ENCODE peak calls at places on chromosomes 3 and 15, in seven cellular contexts. N is stomach, L is A549, E is sigmoid colon, C is esophagus muscularis mucosa, F is H1, Y is upper lobe of left lung. U is an unnamed sample. For H3K4me1, the result is how much of the 10 kb centered on the place peaks cover.

GRCh38 chr15:92820233-92821021 is 79.7 kb upstream of the CHD2 start:
- DNase-seq in N (peak), E (peak), C (peak), Y (peak), L (peak), F (peak), U (peak)

GRCh38 chr3:40718681-40719080 is 193.9 kb downstream of the ZNF621 start:
- DNase-seq in C (no peak), E (no peak), Y (no peak), L (no peak), N (no peak), F (no peak), U (no peak)

GRCh38 chr3:9351709-9352126 is 11.1 kb upstream of the THUMPD3 start:
- DNase-seq in N (no peak), L (no peak), E (no peak), F (no peak), Y (no peak), C (no peak), U (no peak)

GRCh38 chr3:56980798-56981390 is 79.6 kb upstream of the SPATA12 start:
- DNase-seq in L (peak), F (no peak), C (no peak), N (peak), Y (peak), E (no peak), U (no peak)

GRCh38 chr3:133437391-133438093 is 37.7 kb downstream of the BFSP2 start:
- DNase-seq in L (peak), Y (no peak), F (no peak), C (no peak), N (no peak), E (no peak), U (no peak)

GRCh38 chr3:160856450-160856849 is 100.4 kb downstream of the PPM1L start:
- DNase-seq in N (no peak), E (no peak), C (no peak), L (no peak), Y (no peak), F (no peak), U (no peak)

GRCh38 chr3:65830948-65831732 is 207.6 kb downstream of the MAGI1 start:
- DNase-seq in E (no peak), C (no peak), L (no peak), Y (no peak), N (no peak), F (no peak), U (no peak)

GRCh38 chr3:34864011-34864410 is 775.3 kb upstream of the ARPP21 start:
- DNase-seq in C (no peak), F (no peak), E (no peak), Y (no peak), N (no peak), L (no peak), U (no peak)

GRCh38 chr15:62844564-62845235 is 197.8 kb upstream of the TPM1 start:
- DNase-seq in F (no peak), L (no peak), C (no peak), E (peak), Y (no peak), N (no peak), U (no peak)

GRCh38 chr3:49799761-49800160 is at the start of gene CDHR4:
- DNase-seq in F (no peak), C (no peak), E (no peak), L (peak), Y (no peak), N (no peak), U (no peak)

GRCh38 chr3:164452707-164453106 is 625.6 kb downstream of the SI start:
- DNase-seq in L (no peak), N (no peak), F (no peak), E (no peak), C (no peak), Y (no peak), U (no peak)

GRCh38 chr3:127731546-127731945 is 58.8 kb downstream of the ABTB1 start:
- DNase-seq in C (no peak), Y (no peak), L (no peak), N (no peak), E (no peak), F (no peak), U (no peak)

GRCh38 chr3:32411442-32411841 is 19.8 kb downstream of the CMTM7 start:
- DNase-seq in F (no peak), Y (no peak), N (no peak), E (no peak), C (no peak), L (no peak), U (no peak)

GRCh38 chr15:54083501-54083900 is 105.3 kb downstream of the UNC13C start:
- DNase-seq in E (no peak), L (no peak), F (no peak), N (no peak), C (no peak), Y (no peak), U (no peak)

GRCh38 chr3:16338124-16338523 is 73.1 kb downstream of the OXNAD1 start:
- DNase-seq in Y (peak), L (no peak), C (no peak), E (no peak), F (no peak), N (peak), U (no peak)

GRCh38 chr3:56960234-56960917 is 100.1 kb upstream of the SPATA12 start:
- DNase-seq in Y (no peak), N (no peak), F (no peak), C (no peak), L (no peak), E (no peak), U (no peak)

GRCh38 chr15:49712846-49713450 is 92.1 kb downstream of the DTWD1 start:
- DNase-seq in C (no peak), L (no peak), F (no peak), Y (no peak), E (no peak), N (no peak), U (no peak)

GRCh38 chr15:80068578-80068977 is 9.1 kb downstream of the ZFAND6 start:
- DNase-seq in N (no peak), L (no peak), F (no peak), C (no peak), Y (no peak), E (no peak), U (no peak)

GRCh38 chr3:40847571-40847992 is 322.8 kb downstream of the ZNF621 start:
- DNase-seq in E (no peak), F (no peak), C (no peak), L (no peak), N (no peak), Y (no peak), U (peak)

GRCh38 chr3:27767000-27767399 is 44.9 kb upstream of the EOMES start:
- DNase-seq in Y (no peak), L (no peak), N (no peak), E (no peak), F (no peak), C (no peak), U (no peak)
- H3K4me1 ChIP-seq in Y (under half), L (under half), N (under half), E (under half), F (under half), C (under half), U (under half)

DNA sequence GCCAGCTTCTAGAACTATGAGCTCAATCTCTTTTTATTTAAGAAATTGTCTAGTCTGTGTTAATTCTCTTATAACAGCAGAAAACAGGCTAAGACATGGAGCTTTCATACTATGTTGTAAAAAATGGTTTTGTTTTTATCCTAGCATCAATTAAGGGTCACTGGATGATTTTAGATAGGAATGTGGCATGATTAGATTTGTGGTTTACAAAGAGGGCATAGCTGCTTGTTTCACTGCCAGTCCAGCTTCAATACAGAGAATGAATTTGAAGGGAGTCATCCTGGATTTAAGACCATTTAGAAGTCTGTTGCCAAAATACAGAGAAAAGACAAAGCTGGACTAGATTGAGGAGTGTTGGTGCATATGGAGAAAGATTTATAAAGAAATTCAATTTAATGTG is 532.6 kb upstream of the CCDC54 start:
- DNase-seq in E (no peak), F (no peak), Y (no peak), N (no peak), L (no peak), C (no peak), U (no peak)
- TF ChIP-seq EP300 in E (no peak), F (no peak), Y (no peak), N (no peak), L (no peak), C (no peak), U (no peak)

GRCh38 chr3:170204023-170204472 is 18.2 kb upstream of the PRKCI start:
- DNase-seq in N (no peak), C (no peak), L (no peak), Y (no peak), F (no peak), E (no peak), U (no peak)

GRCh38 chr3:170201527-170201926 is 20.0 kb upstream of the PHC3 start:
- DNase-seq in L (no peak), Y (no peak), F (no peak), C (no peak), N (no peak), E (no peak), U (no peak)

GRCh38 chr3:170205302-170205701 is 16.9 kb upstream of the PRKCI start:
- DNase-seq in L (no peak), E (no peak), C (no peak), N (no peak), Y (no peak), F (no peak), U (no peak)

GRCh38 chr3:170204509-170204908 is 17.7 kb upstream of the PRKCI start:
- DNase-seq in L (no peak), C (no peak), Y (no peak), E (no peak), N (no peak), F (no peak), U (no peak)

GRCh38 chr3:170203457-170203856 is 18.8 kb upstream of the PRKCI start:
- DNase-seq in F (no peak), N (no peak), Y (no peak), L (no peak), E (no peak), C (no peak), U (no peak)
- H3K4me1 ChIP-seq in F (under half), N (under half), Y (under half), L (under half), E (under half), C (under half), U (under half)

GRCh38 chr15:68022061-68022460 is 32.1 kb upstream of the PIAS1 start:
- DNase-seq in C (no peak), N (no peak), E (peak), F (no peak), L (no peak), Y (peak), U (no peak)
- TF ChIP-seq EP300 in C (no peak), N (peak), E (peak), F (no peak), L (no peak), Y (peak), U (no peak)

GRCh38 chr3:11587766-11588165 is 55.9 kb downstream of the VGLL4 start:
- DNase-seq in N (no peak), Y (no peak), L (no peak), F (no peak), C (no peak), E (no peak), U (no peak)
- H3K4me1 ChIP-seq in N (half or more), Y (half or more), L (under half), F (under half), C (half or more), E (under half), U (half or more)

DNA sequence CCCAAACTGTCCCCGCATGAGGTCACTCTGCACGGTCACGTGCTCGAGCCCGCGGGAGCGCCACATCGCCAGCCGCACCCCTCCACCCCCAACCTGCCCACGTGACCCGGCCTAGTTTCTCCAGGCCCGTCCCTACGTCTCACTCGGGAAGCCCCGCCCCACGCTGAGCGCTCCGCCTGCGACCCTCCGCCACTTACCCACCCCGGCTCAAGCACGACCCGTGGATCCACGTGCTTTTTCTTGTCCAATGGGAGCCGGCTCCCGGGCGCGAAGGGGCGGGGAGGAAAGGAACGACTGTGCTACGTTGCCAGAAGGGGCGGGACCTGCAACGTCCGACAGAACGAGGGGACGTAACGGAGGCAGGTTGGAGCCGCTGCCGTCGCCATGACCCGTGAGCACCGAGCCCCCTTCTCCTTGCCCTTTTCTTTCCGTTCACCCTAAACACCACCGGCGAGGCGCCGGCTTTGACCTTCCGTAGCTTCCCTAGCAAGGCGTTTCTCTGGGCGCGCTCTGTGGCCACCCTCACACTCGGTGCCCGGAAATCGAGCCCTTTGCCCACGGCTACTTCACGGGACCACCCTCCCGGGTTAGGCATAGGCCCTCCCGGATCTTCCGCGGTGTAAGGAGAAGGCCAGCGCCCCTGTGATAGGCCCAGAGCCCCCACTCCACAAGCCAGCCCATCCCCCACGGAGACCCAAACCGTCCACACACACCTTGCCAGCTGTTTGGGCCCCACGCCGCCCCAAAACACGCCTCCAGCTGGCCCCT is at the start of gene SERF2:
- DNase-seq in Y (peak), E (peak), F (peak), C (peak), L (peak), N (peak), U (peak)
- TF ChIP-seq EP300 in Y (no peak), E (no peak), F (no peak), C (no peak), L (no peak), N (no peak), U (peak)

GRCh38 chr3:119781330-119782198 is at the start of gene NR1I2:
- DNase-seq in C (no peak), E (no peak), Y (no peak), F (no peak), L (no peak), N (no peak), U (no peak)
- H3K4me1 ChIP-seq in C (under half), E (under half), Y (under half), F (under half), L (under half), N (under half), U (under half)

GRCh38 chr15:75718326-75718725 is 5.7 kb upstream of the CSPG4 start:
- DNase-seq in N (peak), L (no peak), F (no peak), Y (no peak), C (no peak), E (no peak), U (no peak)

GRCh38 chr15:75714195-75714594 is 1.5 kb upstream of the CSPG4 start:
- DNase-seq in Y (no peak), N (no peak), C (no peak), F (no peak), E (no peak), L (no peak), U (no peak)

GRCh38 chr15:75713338-75713895 is 769 bp upstream of the CSPG4 start:
- DNase-seq in L (no peak), N (peak), C (no peak), Y (no peak), F (no peak), E (peak), U (peak)

GRCh38 chr15:75712668-75713337 is at the start of gene CSPG4:
- DNase-seq in N (peak), E (peak), L (no peak), C (no peak), Y (peak), F (peak), U (peak)
- TF ChIP-seq EP300 in N (no peak), E (no peak), L (no peak), C (no peak), Y (no peak), F (no peak), U (no peak)